ENCODE peak calls at places on chromosomes 13 and 19, in nine cellular contexts. L, Y, V, G, R, X, Q, Z and U are unnamed samples.

GRCh38 chr13:110856941-110857835 is 57.7 kb downstream of the ANKRD10 start:
- DNase-seq in L (no peak), Y (no peak), V (peak), G (no peak), R (peak), X (no peak), Q (no peak), Z (peak), U (no peak)

GRCh38 chr13:98921786-98922185 is 56.1 kb downstream of the DOCK9 start:
- DNase-seq in L (no peak), Y (no peak), V (no peak), G (no peak), R (no peak), X (no peak), Q (no peak), Z (no peak), U (no peak)

GRCh38 chr13:24184265-24184841 is 23.8 kb downstream of the SPATA13 start:
- DNase-seq in L (no peak), Y (no peak), V (no peak), G (no peak), R (no peak), X (no peak), Q (no peak), Z (no peak), U (no peak)

GRCh38 chr13:40518481-40518882 is 148.0 kb downstream of the FOXO1 start:
- DNase-seq in L (peak), Y (no peak), V (peak), G (peak), R (no peak), X (peak), Q (peak), Z (no peak), U (no peak)

GRCh38 chr19:27776524-27776923 is 1436.4 kb downstream of the UQCRFS1 start:
- DNase-seq in L (no peak), Y (no peak), V (peak), G (no peak), R (no peak), X (no peak), Q (no peak), Z (peak), U (no peak)

GRCh38 chr13:46288570-46289259 is 77.0 kb downstream of the LRRC63 start:
- DNase-seq in L (no peak), Y (peak), V (peak), G (no peak), R (peak), X (no peak), Q (no peak), Z (peak), U (peak)

GRCh38 chr19:35860818-35861639 is 4.3 kb downstream of the KIRREL2 start:
- DNase-seq in L (no peak), Y (peak), V (no peak), G (peak), R (no peak), X (no peak), Q (no peak), Z (no peak), U (peak)

GRCh38 chr13:85798999-85799646 is at the start of gene SLITRK6:
- DNase-seq in L (no peak), Y (peak), V (peak), G (no peak), R (peak), X (no peak), Q (no peak), Z (peak), U (peak)

GRCh38 chr13:97142452-97142851 is 79.7 kb upstream of the MBNL2 start:
- DNase-seq in L (no peak), Y (peak), V (peak), G (no peak), R (peak), X (no peak), Q (no peak), Z (peak), U (peak)

GRCh38 chr13:33519561-33520479 is 234.3 kb upstream of the STARD13 start:
- DNase-seq in L (no peak), Y (no peak), V (peak), G (no peak), R (peak), X (no peak), Q (no peak), Z (peak), U (no peak)

GRCh38 chr13:100533588-100534041 is 55.0 kb downstream of the GGACT start:
- DNase-seq in L (no peak), Y (no peak), V (no peak), G (peak), R (no peak), X (no peak), Q (no peak), Z (no peak), U (no peak)

GRCh38 chr19:16943942-16944625 is 55.3 kb downstream of the F2RL3 start:
- DNase-seq in L (no peak), Y (no peak), V (no peak), G (peak), R (no peak), X (no peak), Q (no peak), Z (no peak), U (no peak)

GRCh38 chr13:23743269-23743668 is 145.9 kb downstream of the MIPEP start:
- DNase-seq in L (no peak), Y (no peak), V (peak), G (no peak), R (no peak), X (no peak), Q (peak), Z (no peak), U (no peak)

GRCh38 chr13:41196620-41197019 is 2.3 kb upstream of the KBTBD7 start:
- DNase-seq in L (no peak), Y (no peak), V (peak), G (no peak), R (peak), X (no peak), Q (no peak), Z (peak), U (no peak)

GRCh38 chr19:3054972-3055740 is 7.1 kb downstream of the TLE5 start:
- DNase-seq in L (no peak), Y (no peak), V (no peak), G (no peak), R (no peak), X (no peak), Q (no peak), Z (peak), U (no peak)

GRCh38 chr13:110298566-110299321 is 8.2 kb downstream of the COL4A1 start:
- DNase-seq in L (peak), Y (peak), V (no peak), G (no peak), R (no peak), X (peak), Q (peak), Z (peak), U (no peak)

GRCh38 chr19:30106417-30107095 is 164.5 kb downstream of the URI1 start:
- DNase-seq in L (no peak), Y (no peak), V (no peak), G (no peak), R (no peak), X (no peak), Q (no peak), Z (no peak), U (no peak)

GRCh38 chr19:48152552-48152951 is 17.6 kb downstream of the LIG1 start:
- DNase-seq in L (peak), Y (peak), V (peak), G (peak), R (peak), X (peak), Q (peak), Z (peak), U (peak)

GRCh38 chr13:81133066-81133465 is 792.1 kb upstream of the SPRY2 start:
- DNase-seq in L (no peak), Y (no peak), V (no peak), G (no peak), R (no peak), X (no peak), Q (no peak), Z (peak), U (no peak)

GRCh38 chr13:95714142-95714832 is 37.3 kb downstream of the DNAJC3 start:
- DNase-seq in L (no peak), Y (no peak), V (peak), G (no peak), R (peak), X (no peak), Q (no peak), Z (peak), U (no peak)

GRCh38 chr19:2507109-2507508 is 31.2 kb downstream of the GADD45B start:
- DNase-seq in L (no peak), Y (no peak), V (peak), G (peak), R (peak), X (no peak), Q (peak), Z (peak), U (peak)

GRCh38 chr19:45179063-45179847 is 671 bp downstream of the BLOC1S3 start:
- DNase-seq in L (peak), Y (no peak), V (peak), G (peak), R (peak), X (peak), Q (peak), Z (peak), U (peak)

GRCh38 chr13:79591493-79591892 is 110.5 kb downstream of the NDFIP2 start:
- DNase-seq in L (no peak), Y (no peak), V (no peak), G (no peak), R (no peak), X (no peak), Q (no peak), Z (no peak), U (no peak)

GRCh38 chr13:89923731-89924130 is 1423.8 kb upstream of the MIR17HG start:
- DNase-seq in L (no peak), Y (no peak), V (no peak), G (no peak), R (peak), X (no peak), Q (no peak), Z (peak), U (no peak)

GRCh38 chr13:57829496-57829895 is 198.0 kb downstream of the PCDH17 start:
- DNase-seq in L (no peak), Y (no peak), V (no peak), G (no peak), R (no peak), X (no peak), Q (no peak), Z (no peak), U (no peak)

GRCh38 chr19:46408611-46409039 is 4.7 kb downstream of the CCDC8 start:
- DNase-seq in L (no peak), Y (no peak), V (no peak), G (peak), R (peak), X (no peak), Q (no peak), Z (no peak), U (no peak)

GRCh38 chr19:1251233-1251502 is 2.8 kb downstream of the MIDN start:
- DNase-seq in L (no peak), Y (peak), V (peak), G (peak), R (peak), X (no peak), Q (no peak), Z (peak), U (no peak)

GRCh38 chr19:53123400-53123799 is 9.3 kb downstream of the ZNF415 start:
- DNase-seq in L (no peak), Y (no peak), V (no peak), G (no peak), R (no peak), X (no peak), Q (no peak), Z (no peak), U (no peak)

GRCh38 chr19:50024719-50025021 is 502 bp downstream of the VRK3 start:
- DNase-seq in L (no peak), Y (no peak), V (no peak), G (no peak), R (no peak), X (no peak), Q (no peak), Z (no peak), U (no peak)

GRCh38 chr19:4061178-4061682 is 5.5 kb downstream of the ZBTB7A start:
- DNase-seq in L (peak), Y (no peak), V (no peak), G (peak), R (peak), X (no peak), Q (no peak), Z (peak), U (no peak)

GRCh38 chr13:95181586-95181985 is 119.7 kb downstream of the ABCC4 start:
- DNase-seq in L (no peak), Y (no peak), V (no peak), G (no peak), R (no peak), X (no peak), Q (no peak), Z (no peak), U (no peak)

GRCh38 chr19:38429055-38429810 is 3.2 kb upstream of the RASGRP4 start:
- DNase-seq in L (no peak), Y (no peak), V (peak), G (no peak), R (no peak), X (no peak), Q (no peak), Z (no peak), U (no peak)

GRCh38 chr19:8194528-8195275 is 14.5 kb upstream of the CERS4 start:
- DNase-seq in L (no peak), Y (peak), V (no peak), G (peak), R (no peak), X (no peak), Q (peak), Z (no peak), U (no peak)

GRCh38 chr19:3211191-3211590 is 13.3 kb upstream of the CELF5 start:
- DNase-seq in L (no peak), Y (no peak), V (no peak), G (no peak), R (no peak), X (no peak), Q (no peak), Z (no peak), U (no peak)

GRCh38 chr13:75797256-75797655 is 161.1 kb downstream of the LMO7 start:
- DNase-seq in L (no peak), Y (no peak), V (no peak), G (no peak), R (peak), X (no peak), Q (no peak), Z (no peak), U (no peak)

GRCh38 chr13:89966524-89966923 is 1381.0 kb upstream of the MIR17HG start:
- DNase-seq in L (no peak), Y (no peak), V (no peak), G (no peak), R (no peak), X (no peak), Q (no peak), Z (no peak), U (no peak)

GRCh38 chr13:45626731-45627374 is 11.3 kb upstream of the ERICH6B start:
- DNase-seq in L (no peak), Y (no peak), V (peak), G (no peak), R (peak), X (no peak), Q (no peak), Z (no peak), U (no peak)

GRCh38 chr19:41018736-41019290 is 27.7 kb downstream of the CYP2B6 start:
- DNase-seq in L (no peak), Y (no peak), V (no peak), G (no peak), R (no peak), X (no peak), Q (no peak), Z (no peak), U (no peak)

GRCh38 chr19:17020823-17021222 is 5.8 kb downstream of the CPAMD8 start:
- DNase-seq in L (no peak), Y (no peak), V (peak), G (no peak), R (no peak), X (no peak), Q (no peak), Z (peak), U (no peak)